ENCODE peak calls at places on chromosomes 2 and 18, in nine cellular contexts. N is adipocyte; I is tibial artery; G is astrocyte of the cerebellum; D is ovary; L is CD4-positive, CD25-positive, alpha-beta regulatory T cell; W is psoas muscle; E is heart left ventricle; T is HCT116. H is an unnamed sample.

GRCh38 chr2:211454684-211455083 is 898.3 kb downstream of the CPS1 start:
- DNase-seq in N (no peak), L (no peak), W (no peak), G (no peak), I (no peak), T (no peak), E (no peak), D (no peak), H (no peak)

GRCh38 chr18:55998071-55998522 is 410.1 kb upstream of the TCF4 start:
- DNase-seq in I (no peak), G (peak; percentile 15), D (no peak), T (no peak), W (no peak), L (no peak), N (peak; percentile 67), E (no peak), H (no peak)

GRCh38 chr2:121231385-121232000 is 53.5 kb downstream of the TFCP2L1 start:
- DNase-seq in G (no peak), D (no peak), E (no peak), N (no peak), W (no peak), I (peak; percentile 53), T (no peak), L (no peak), H (peak; percentile 58)

GRCh38 chr18:50143295-50143694 is 51.7 kb downstream of the MYO5B start:
- DNase-seq in T (no peak), I (no peak), N (no peak), G (no peak), W (no peak), D (no peak), L (no peak), E (no peak), H (no peak)

GRCh38 chr18:419542-420175 is 80.8 kb downstream of the COLEC12 start:
- DNase-seq in N (no peak), G (no peak), D (no peak), I (no peak), L (no peak), E (no peak), W (no peak), T (no peak), H (no peak)

GRCh38 chr2:30860715-30861114 is 53.5 kb upstream of the CAPN13 start:
- DNase-seq in D (no peak), W (no peak), I (no peak), G (no peak), E (no peak), N (no peak), T (no peak), L (no peak), H (no peak)

GRCh38 chr2:230913406-230913805 is 11.6 kb downstream of the GPR55 start:
- DNase-seq in T (peak; percentile 15), I (peak; percentile 39), G (no peak), L (peak; percentile 18), W (no peak), N (no peak), E (peak; percentile 25), D (no peak), H (peak; percentile 24)

GRCh38 chr2:27737676-27738348 is 33.7 kb upstream of the MRPL33 start:
- DNase-seq in T (no peak), D (no peak), G (no peak), L (no peak), I (no peak), E (peak; percentile 44), W (peak; percentile 42), N (peak; percentile 65), H (no peak)

GRCh38 chr18:42413870-42414269 is 458.8 kb downstream of the PIK3C3 start:
- DNase-seq in N (no peak), L (no peak), G (no peak), W (no peak), E (no peak), D (no peak), T (no peak), I (no peak), H (no peak)

GRCh38 chr2:26243643-26244478 is 571 bp downstream of the HADHA start:
- DNase-seq in N (peak; percentile 62), W (no peak), L (peak; percentile 38), D (no peak), T (no peak), I (no peak), E (no peak), G (no peak), H (no peak)

GRCh38 chr2:120397362-120397811 is 51.5 kb downstream of the INHBB start:
- DNase-seq in T (no peak), W (no peak), E (peak; percentile 6), I (no peak), L (no peak), N (peak; percentile 27), D (no peak), G (no peak), H (no peak)

GRCh38 chr18:79801217-79801616 is 3.5 kb downstream of the KCNG2 start:
- DNase-seq in L (no peak), G (no peak), E (no peak), T (no peak), I (no peak), N (no peak), D (no peak), W (no peak), H (no peak)

GRCh38 chr2:116674188-116674587 is 1140.3 kb upstream of the DDX18 start:
- DNase-seq in D (no peak), G (no peak), L (no peak), T (no peak), E (no peak), N (no peak), I (no peak), W (no peak), H (no peak)

DNA sequence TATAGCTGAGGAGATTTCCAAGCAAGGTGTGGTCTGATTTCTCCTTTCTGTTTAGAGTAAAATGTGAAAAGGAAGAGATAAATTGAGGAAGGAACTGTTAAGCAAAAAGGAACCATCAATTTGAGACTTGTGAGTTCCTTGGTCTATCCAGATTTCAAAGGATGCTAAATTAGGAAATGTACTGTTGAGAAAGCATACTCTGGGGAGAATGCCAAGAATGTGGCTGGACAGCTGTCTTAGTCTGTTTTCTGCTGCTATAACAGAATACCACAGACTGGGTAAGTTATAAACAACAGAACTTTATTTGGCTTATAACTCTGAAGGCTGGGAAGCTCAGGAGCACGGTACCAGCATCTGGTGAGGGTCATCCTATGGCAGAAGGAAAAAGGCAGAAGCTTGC is 1097.2 kb downstream of the TDRD15 start:
- DNase-seq in W (no peak), I (no peak), D (no peak), E (no peak), T (no peak), G (peak; percentile 2), N (no peak), L (no peak), H (no peak)
- H3K4me3 ChIP-seq in W (no peak overlapping the region), I (no peak overlapping the region), D (no peak overlapping the region), E (no peak overlapping the region), T (no peak overlapping the region), G (no peak overlapping the region), N (no peak overlapping the region), L (no peak overlapping the region), H (no peak overlapping the region)

DNA sequence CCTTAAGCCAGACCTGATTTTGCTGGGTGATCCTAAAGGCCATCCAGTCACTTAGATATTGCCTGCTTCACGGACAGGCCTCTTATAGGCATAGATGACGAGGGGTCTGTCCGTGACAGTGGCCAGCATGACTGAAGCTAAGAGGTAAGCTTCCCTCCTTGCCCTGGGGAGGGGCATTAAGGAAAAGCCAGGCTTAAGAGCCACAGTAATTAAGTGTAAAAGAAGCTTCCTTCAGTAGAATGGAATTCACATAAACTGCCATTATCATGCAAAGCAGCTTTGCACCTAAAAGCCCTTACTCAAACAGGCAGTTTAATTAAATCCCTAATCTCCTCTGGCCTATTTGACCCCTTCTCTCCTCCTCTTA is 99.4 kb upstream of the PKDCC start:
- DNase-seq in E (no peak), D (no peak), T (no peak), I (no peak), W (no peak), L (no peak), G (no peak), N (no peak), H (no peak)
- H3K4me3 ChIP-seq in E (no peak overlapping the region), D (no peak overlapping the region), T (no peak overlapping the region), I (no peak overlapping the region), W (no peak overlapping the region), L (no peak overlapping the region), G (no peak overlapping the region), N (no peak overlapping the region), H (no peak overlapping the region)

GRCh38 chr18:57781128-57781463 is 22.0 kb downstream of the ATP8B1 start:
- DNase-seq in E (no peak), G (no peak), N (no peak), I (no peak), L (no peak), D (no peak), W (no peak), T (no peak), H (no peak)
- H3K4me3 ChIP-seq in E (no peak overlapping the region), G (peak overlapping the region; percentile 3), N (no peak overlapping the region), I (peak overlapping the region; percentile 18), L (no peak overlapping the region), D (peak overlapping the region; percentile 3), W (no peak overlapping the region), T (no peak overlapping the region), H (no peak overlapping the region)

GRCh38 chr2:59150430-59150829 is 909.3 kb upstream of the FANCL start:
- DNase-seq in T (no peak), W (no peak), N (no peak), D (no peak), L (no peak), E (no peak), G (no peak), I (no peak), H (no peak)

GRCh38 chr2:59151805-59152204 is 910.7 kb upstream of the FANCL start:
- DNase-seq in T (no peak), N (no peak), D (no peak), I (no peak), E (no peak), G (no peak), L (no peak), W (no peak), H (no peak)

GRCh38 chr2:59149271-59149670 is 908.1 kb upstream of the FANCL start:
- DNase-seq in N (no peak), I (no peak), L (no peak), W (no peak), E (no peak), T (no peak), G (no peak), D (no peak), H (no peak)
- H3K4me3 ChIP-seq in N (no peak overlapping the region), I (no peak overlapping the region), L (no peak overlapping the region), W (no peak overlapping the region), E (no peak overlapping the region), T (no peak overlapping the region), G (no peak overlapping the region), D (no peak overlapping the region), H (no peak overlapping the region)

H was measured in aorta.